ENCODE peak calls at places on chromosomes 4 and X, in five cellular contexts. H, S, N, X and V are unnamed samples.

GRCh38 chrX:145843196-145843595 is 25.6 kb downstream of the SLITRK2 start:
- DNase-seq in S (no peak), X (no peak), N (no peak), H (no peak), V (no peak)

GRCh38 chr4:88630756-88631155 is 38.5 kb downstream of the HERC3 start:
- DNase-seq in S (no peak), N (no peak), H (no peak), X (no peak), V (no peak)

GRCh38 chr4:26860922-26861433 is 337 bp downstream of the STIM2 start:
- DNase-seq in N (no peak), S (peak), H (peak), X (no peak), V (peak)

GRCh38 chr4:561456-561855 is 14.6 kb downstream of the TMEM271 start:
- DNase-seq in S (no peak), N (no peak), X (no peak), H (no peak), V (no peak)

GRCh38 chr4:186685744-186686143 is 37.9 kb downstream of the FAT1 start:
- DNase-seq in H (no peak), N (no peak), X (no peak), S (no peak), V (no peak)

GRCh38 chr4:67713531-67714247 is 12.7 kb upstream of the UBA6 start:
- DNase-seq in X (no peak), S (no peak), N (no peak), H (no peak), V (no peak)

GRCh38 chr4:116860891-116861290 is 224.5 kb downstream of the TRAM1L1 start:
- DNase-seq in N (no peak), X (no peak), H (no peak), S (no peak), V (no peak)

GRCh38 chr4:179415842-179416223 is 1973.6 kb upstream of the AGA start:
- DNase-seq in S (no peak), N (no peak), X (no peak), H (no peak), V (no peak)

GRCh38 chr4:15655223-15656037 is at the start of gene FBXL5:
- DNase-seq in S (peak), H (peak), X (peak), N (peak), V (peak)

GRCh38 chr4:153152453-153153338 is 51.5 kb upstream of the TRIM2 start:
- DNase-seq in H (peak), N (peak), X (peak), S (peak), V (peak)

DNA sequence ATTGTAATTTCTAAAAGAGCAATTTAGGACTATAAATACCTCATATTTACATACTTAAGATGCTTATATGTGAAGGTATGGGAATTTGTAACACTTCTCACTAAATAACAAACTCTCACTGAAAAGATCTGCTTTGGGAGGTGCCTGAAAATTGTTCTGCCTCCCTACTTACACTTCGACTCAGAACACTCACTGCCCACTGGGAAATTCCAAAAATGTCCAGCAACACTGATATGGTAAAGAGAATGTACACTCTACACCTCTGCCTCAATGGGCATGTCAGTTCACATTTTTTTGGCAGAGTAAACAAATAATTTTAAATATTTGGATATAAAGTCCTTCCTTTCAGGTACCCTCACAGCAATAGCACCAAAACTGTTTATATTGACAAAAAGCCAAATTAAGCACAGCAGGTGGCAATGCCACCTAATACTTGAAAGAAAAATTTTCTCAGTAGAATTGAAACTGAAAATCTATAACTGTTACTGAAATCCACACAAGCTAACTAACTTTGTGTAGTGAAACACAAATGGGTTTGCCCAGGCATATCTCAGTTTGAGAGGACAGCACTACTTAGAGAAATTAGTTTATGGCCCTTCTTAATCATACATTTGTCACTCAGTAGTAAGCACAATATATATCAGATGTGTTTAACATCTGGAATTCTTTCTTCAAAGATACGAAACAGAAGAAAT is 67.1 kb downstream of the PRDM5 start:
- DNase-seq in H (no peak), X (no peak), N (no peak), S (no peak), V (no peak)
- H3K27ac ChIP-seq in H (no peak), X (no peak), N (peak), S (no peak), V (no peak)

GRCh38 chr4:16914208-16914607 is 15.8 kb upstream of the LDB2 start:
- DNase-seq in H (no peak), N (no peak), X (no peak), S (peak), V (peak)
- TF ChIP-seq CTCF in H (no peak), N (no peak), X (peak), S (peak), V (peak)

GRCh38 chrX:16825306-16826035 is 39.2 kb downstream of the TXLNG start:
- DNase-seq in X (no peak), H (no peak), S (peak), N (no peak), V (no peak)
- H3K27ac ChIP-seq in X (no peak), H (no peak), S (peak), N (no peak), V (no peak)

DNA sequence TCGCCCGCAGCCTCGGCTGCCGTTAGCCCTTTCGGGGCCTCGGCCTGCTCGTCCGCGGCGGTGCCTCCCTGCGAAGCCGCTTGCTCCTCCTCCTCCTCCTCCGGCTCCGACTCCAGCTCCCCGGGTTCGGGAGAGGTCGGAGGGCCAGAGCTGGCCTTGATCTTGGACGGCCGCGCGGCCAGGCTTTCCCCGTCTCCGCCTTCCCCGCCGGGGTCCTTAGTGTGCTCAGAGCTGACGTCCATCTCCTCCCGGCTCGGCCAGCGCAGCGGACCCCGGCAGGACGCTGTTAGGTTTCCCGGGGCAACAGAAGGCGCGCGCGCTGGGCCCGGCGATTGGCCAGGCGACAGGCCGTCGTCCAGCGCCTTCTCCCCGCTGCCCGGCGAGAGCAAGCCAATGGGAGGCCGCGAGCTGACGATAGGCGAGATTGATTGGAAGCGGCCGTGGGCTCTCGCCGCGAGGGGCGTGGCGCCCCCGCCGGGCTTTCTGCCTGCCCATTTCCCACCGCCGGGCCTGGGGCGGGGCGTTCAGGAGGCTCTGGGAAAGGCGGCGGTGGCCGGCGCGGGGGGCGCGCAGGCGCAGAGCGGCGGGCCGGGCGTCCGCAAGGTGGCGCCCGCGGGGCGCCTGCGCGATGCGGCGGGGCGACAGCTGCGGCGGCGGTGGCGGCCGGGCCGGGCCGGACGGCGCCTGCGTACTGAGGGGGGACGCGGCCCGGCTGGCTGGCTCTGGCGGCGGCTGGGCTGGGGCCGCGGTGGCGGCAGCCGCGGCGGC is at the start of gene TADA2B:
- DNase-seq in N (peak), S (peak), X (peak), H (peak), V (peak)
- TF ChIP-seq CTCF in N (peak), S (peak), X (peak), H (peak), V (peak)

GRCh38 chr4:57351716-57352115 is 241.5 kb upstream of the IGFBP7 start:
- DNase-seq in X (no peak), N (no peak), S (no peak), H (no peak), V (no peak)
- H3K27ac ChIP-seq in X (no peak), N (no peak), S (no peak), H (no peak), V (no peak)

DNA sequence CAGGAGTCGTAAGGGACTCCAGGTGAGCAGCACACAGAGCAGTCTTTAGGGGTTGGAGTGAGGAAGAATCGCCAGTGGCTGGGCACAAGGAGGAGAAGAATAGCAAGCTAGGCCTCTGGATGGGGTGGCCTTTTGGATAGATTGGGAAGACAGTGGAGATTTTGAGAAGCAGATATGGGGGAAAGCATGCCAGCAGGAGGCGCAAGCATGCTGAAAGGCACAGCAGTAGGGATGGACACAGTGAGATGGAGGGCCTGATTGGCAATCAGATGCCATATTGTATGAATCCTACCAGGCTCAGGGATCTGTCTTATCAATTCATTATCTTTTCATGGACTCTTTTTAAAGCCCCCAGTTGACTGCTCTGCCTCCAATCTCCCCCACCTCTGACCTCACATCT is 60.4 kb upstream of the MAGEA4 start:
- DNase-seq in N (no peak), H (no peak), X (no peak), S (no peak), V (no peak)
- TF ChIP-seq CTCF in N (no peak), H (no peak), X (no peak), S (peak), V (peak)

GRCh38 chr4:148375581-148375980 is 66.6 kb downstream of the NR3C2 start:
- DNase-seq in X (no peak), S (no peak), H (no peak), N (no peak), V (no peak)
- H3K27ac ChIP-seq in X (no peak), S (no peak), H (peak), N (no peak), V (no peak)

GRCh38 chrX:121308276-121308805 is 260.9 kb downstream of the GLUD2 start:
- DNase-seq in S (peak), N (peak), H (no peak), X (no peak), V (peak)
- TF ChIP-seq CTCF in S (peak), N (no peak), H (peak), X (peak), V (peak)